ENCODE peak calls at places on chromosomes 4 and X, in four cellular contexts. J is SK-N-SH, G is HCT116, K is suprapubic skin. P is an unnamed sample.

GRCh38 chr4:124509151-124509550 is 203.4 kb downstream of the ANKRD50 start:
- DNase-seq in J (no peak), G (no peak), K (no peak), P (no peak)

GRCh38 chr4:160159457-160159856 is 1056.6 kb downstream of the RAPGEF2 start:
- DNase-seq in J (no peak), G (no peak), K (no peak), P (no peak)

GRCh38 chrX:133229361-133229760 is 11.2 kb upstream of the TFDP3 start:
- DNase-seq in J (no peak), G (peak; percentile 50), K (no peak), P (no peak)

GRCh38 chrX:22748093-22748999 is 251.4 kb upstream of the DDX53 start:
- DNase-seq in J (peak; percentile 40), G (peak; percentile 19), K (no peak), P (peak; percentile 54)

GRCh38 chr4:183906736-183907651 is 1.9 kb downstream of the STOX2 start:
- DNase-seq in J (peak; percentile 72), G (no peak), K (no peak), P (peak; percentile 74)

GRCh38 chrX:39260965-39261364 is 459.7 kb downstream of the MID1IP1 start:
- DNase-seq in J (no peak), G (no peak), K (no peak), P (no peak)

GRCh38 chr4:7772708-7773385 is 166.8 kb downstream of the AFAP1 start:
- DNase-seq in J (no peak), G (no peak), K (no peak), P (no peak)

GRCh38 chr4:2933566-2934076 is 29.6 kb downstream of the NOP14 start:
- DNase-seq in J (no peak), G (no peak), K (peak; percentile 80), P (no peak)

GRCh38 chrX:148298737-148299136 is 201.7 kb upstream of the AFF2 start:
- DNase-seq in J (no peak), G (no peak), K (no peak), P (no peak)

GRCh38 chr4:10045481-10045880 is 24.2 kb upstream of the SLC2A9 start:
- DNase-seq in J (no peak), G (peak; percentile 80), K (no peak), P (no peak)

GRCh38 chr4:54661686-54662085 is 3.9 kb downstream of the KIT start:
- DNase-seq in J (no peak), G (no peak), K (no peak), P (no peak)

GRCh38 chr4:89496851-89497250 is 189.3 kb upstream of the GPRIN3 start:
- DNase-seq in J (no peak), G (no peak), K (no peak), P (no peak)

GRCh38 chr4:7632341-7632740 is 197.6 kb upstream of the PSAPL1 start:
- DNase-seq in J (no peak), G (no peak), K (no peak), P (no peak)

GRCh38 chr4:48698029-48698901 is 81.8 kb downstream of the FRYL start:
- DNase-seq in J (no peak), G (peak; percentile 44), K (no peak), P (no peak)

DNA sequence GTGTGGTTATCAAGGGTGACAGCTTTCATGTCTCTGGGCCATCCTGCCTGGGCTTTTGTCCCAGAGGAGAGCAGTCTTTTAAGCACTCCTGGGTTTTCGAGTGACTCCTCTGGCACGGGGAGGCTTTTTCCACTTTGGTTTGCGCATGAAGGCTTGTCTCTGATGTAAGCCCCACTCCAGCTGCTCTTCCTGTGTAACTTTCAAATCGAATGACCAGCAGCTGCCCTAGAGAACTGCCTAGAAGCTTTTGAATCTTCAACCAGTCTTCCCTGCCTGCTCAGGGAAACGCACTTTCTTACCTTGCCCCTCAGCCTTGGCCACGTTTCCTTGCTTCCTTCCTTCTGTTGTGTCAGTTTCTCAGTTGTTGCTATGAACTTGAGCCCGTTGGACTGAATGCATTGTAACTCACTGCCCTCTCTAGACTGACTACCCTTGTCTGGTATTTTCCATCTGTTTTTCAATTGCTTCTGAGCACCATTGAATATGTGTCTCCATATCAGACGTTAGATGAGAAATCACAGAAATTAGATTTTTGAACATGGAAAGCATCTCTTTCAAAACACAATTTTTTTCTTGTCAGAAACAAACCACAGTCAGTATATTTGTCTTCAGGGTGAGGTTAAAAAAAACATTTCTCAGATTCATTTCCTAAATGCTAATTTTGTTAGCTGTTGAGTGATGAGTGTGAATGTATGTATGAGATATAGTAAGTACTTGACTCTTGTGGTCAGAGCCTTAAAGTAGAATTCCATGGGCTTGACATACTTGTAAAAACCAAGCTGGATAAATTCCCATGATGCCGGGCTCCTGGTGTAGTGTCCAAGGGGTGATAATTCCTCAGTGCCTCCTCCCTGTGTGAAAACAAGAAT is 45.4 kb downstream of the SLC9A6 start:
- DNase-seq in J (no peak), G (no peak), K (peak; percentile 76), P (no peak)
- TF ChIP-seq POLR2AphosphoS5 in J (no peak), G (no peak), K (no peak), P (no peak)

GRCh38 chrX:71181910-71182799 is 37.5 kb downstream of the NLGN3 start:
- DNase-seq in J (peak; percentile 77), G (peak; percentile 93), K (peak; percentile 89), P (peak; percentile 94)

GRCh38 chrX:71181558-71181909 is 36.9 kb downstream of the NLGN3 start:
- DNase-seq in J (peak; percentile 41), G (no peak), K (no peak), P (no peak)

GRCh38 chrX:71175531-71175930 is 30.9 kb downstream of the NLGN3 start:
- DNase-seq in J (no peak), G (no peak), K (no peak), P (no peak)

GRCh38 chrX:71177327-71177726 is 32.7 kb downstream of the NLGN3 start:
- DNase-seq in J (no peak), G (no peak), K (no peak), P (no peak)

GRCh38 chrX:71178908-71179307 is 34.3 kb downstream of the NLGN3 start:
- DNase-seq in J (peak; percentile 65), G (peak; percentile 39), K (no peak), P (peak; percentile 78)
- TF ChIP-seq POLR2AphosphoS5 in J (no peak), G (no peak), K (no peak), P (no peak)

DNA sequence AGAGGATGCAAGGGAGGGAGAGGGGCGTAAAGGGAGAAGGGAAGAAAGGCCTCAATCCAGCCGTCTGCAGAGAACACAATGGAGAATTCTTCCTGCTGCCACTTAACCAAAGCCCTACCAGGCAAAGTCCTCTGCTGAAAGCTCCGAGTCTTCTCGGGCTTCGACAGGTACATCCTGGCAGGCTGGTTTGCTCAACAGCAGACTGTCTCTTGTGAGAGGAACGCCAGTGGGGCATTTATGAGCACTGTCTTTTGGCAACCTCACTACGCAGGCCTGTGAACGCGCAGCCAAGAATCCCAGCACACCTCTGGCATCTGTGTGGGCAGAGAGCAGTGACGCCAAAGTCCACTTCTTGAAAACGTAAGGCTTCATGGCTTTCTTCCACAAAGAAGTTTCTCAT is 207.5 kb upstream of the FAM9B start:
- DNase-seq in J (no peak), G (no peak), K (no peak), P (no peak)
- TF ChIP-seq POLR2AphosphoS5 in J (no peak), G (no peak), K (no peak), P (no peak)

GRCh38 chrX:43707812-43708548 is 51.9 kb downstream of the MAOA start:
- DNase-seq in J (no peak), G (no peak), K (no peak), P (no peak)
- TF ChIP-seq POLR2AphosphoS5 in J (no peak), G (no peak), K (peak; percentile 74), P (no peak)

P was measured in GM23338.